ENCODE peak calls at places on chromosomes 7 and 10, in five cellular contexts. B, X, P, A and S are unnamed samples.
A peak's percentile ranks its signal among the peaks of the same experiment; 100 is the strongest.

GRCh38 chr10:114110174-114110972 is 63.6 kb downstream of the CCDC186 start:
- DNase-seq in B (no peak), X (no peak), P (peak; percentile 36), A (no peak), S (peak; percentile 29)

GRCh38 chr10:124152781-124153600 is 59.6 kb upstream of the CHST15 start:
- DNase-seq in B (peak; percentile 54), X (peak; percentile 17), P (peak; percentile 99), A (no peak), S (peak; percentile 88)

GRCh38 chr10:120415709-120416330 is 41.2 kb upstream of the PLPP4 start:
- DNase-seq in B (no peak), X (no peak), P (peak; percentile 84), A (no peak), S (no peak)

GRCh38 chr10:83990126-83990525 is 149.2 kb upstream of the GHITM start:
- DNase-seq in B (no peak), X (no peak), P (no peak), A (no peak), S (no peak)

GRCh38 chr7:18700147-18700546 is 204.6 kb downstream of the HDAC9 start:
- DNase-seq in B (no peak), X (no peak), P (no peak), A (no peak), S (peak; percentile 7)

GRCh38 chr10:60572511-60573194 is 183.0 kb upstream of the ANK3 start:
- DNase-seq in B (peak; percentile 50), X (no peak), P (peak; percentile 73), A (no peak), S (peak; percentile 67)

GRCh38 chr7:81013036-81013435 is 94.2 kb upstream of the SEMA3C start:
- DNase-seq in B (no peak), X (no peak), P (peak; percentile 43), A (no peak), S (peak; percentile 64)

GRCh38 chr10:61164458-61165160 is 220.6 kb upstream of the RHOBTB1 start:
- DNase-seq in B (no peak), X (no peak), P (no peak), A (no peak), S (peak; percentile 6)

GRCh38 chr10:99658622-99659030 is 683 bp upstream of the ENTPD7 start:
- DNase-seq in B (peak; percentile 63), X (no peak), P (peak; percentile 22), A (no peak), S (peak; percentile 41)

GRCh38 chr7:100583132-100584045 is 2.5 kb downstream of the LRCH4 start:
- DNase-seq in B (peak; percentile 75), X (peak; percentile 28), P (peak; percentile 79), A (no peak), S (peak; percentile 38)

GRCh38 chr10:50592961-50593418 is 30.8 kb downstream of the SGMS1 start:
- DNase-seq in B (no peak), X (no peak), P (no peak), A (no peak), S (peak; percentile 30)

GRCh38 chr7:82343-83155 is 109.8 kb upstream of the FAM20C start:
- DNase-seq in B (no peak), X (no peak), P (no peak), A (no peak), S (no peak)

GRCh38 chr10:88693392-88694020 is 12.5 kb upstream of the LIPK start:
- DNase-seq in B (no peak), X (no peak), P (no peak), A (no peak), S (peak; percentile 8)

GRCh38 chr10:80555415-80555814 is 17.7 kb downstream of the SH2D4B start:
- DNase-seq in B (no peak), X (no peak), P (no peak), A (no peak), S (no peak)

GRCh38 chr7:55306331-55306730 is 58.8 kb upstream of the LANCL2 start:
- DNase-seq in B (no peak), X (no peak), P (no peak), A (no peak), S (no peak)

GRCh38 chr10:44405038-44405437 is 20.1 kb upstream of the CXCL12 start:
- DNase-seq in B (no peak), X (no peak), P (no peak), A (no peak), S (no peak)